ENCODE peak calls at places on chromosomes 6 and 20, in seven cellular contexts. F is H9, E is neuronal stem cell, D is H1, R is mesendoderm, H is trophoblast cell, Y is IMR-90. B is an unnamed sample.

GRCh38 chr6:107348224-107348623 is 111.1 kb downstream of the PDSS2 start:
- DNase-seq in F (no peak), R (no peak), E (no peak), D (no peak), H (no peak), Y (peak), B (peak)

GRCh38 chr20:20743511-20744169 is 31.2 kb upstream of the RALGAPA2 start:
- DNase-seq in F (peak), D (no peak), E (peak), Y (no peak), H (no peak), R (peak), B (peak)

GRCh38 chr6:14921878-14922277 is 324.0 kb upstream of the JARID2 start:
- DNase-seq in H (peak), F (no peak), Y (no peak), R (no peak), D (no peak), E (peak), B (peak)

GRCh38 chr6:119742188-119742803 is 392.7 kb upstream of the MAN1A1 start:
- DNase-seq in E (peak), F (peak), R (peak), D (no peak), H (peak), Y (peak), B (peak)

GRCh38 chr6:83199173-83199864 is 6.2 kb downstream of the RWDD2A start:
- DNase-seq in D (no peak), E (no peak), R (no peak), H (no peak), F (no peak), Y (no peak), B (no peak)

GRCh38 chr20:3080939-3081388 is 3.6 kb downstream of the AVP start:
- DNase-seq in F (no peak), E (no peak), Y (peak), H (no peak), D (no peak), R (no peak), B (no peak)

GRCh38 chr6:122696853-122697252 is 82.7 kb upstream of the FABP7 start:
- DNase-seq in F (no peak), Y (peak), E (no peak), D (no peak), H (no peak), R (peak), B (peak)

GRCh38 chr6:157139054-157139708 is 184.1 kb downstream of the TMEM242 start:
- DNase-seq in D (no peak), Y (no peak), H (peak), E (no peak), F (peak), R (peak), B (no peak)

GRCh38 chr6:53023323-53023722 is 28.2 kb upstream of the GSTA4 start:
- DNase-seq in F (no peak), R (no peak), E (no peak), Y (no peak), D (no peak), H (no peak), B (no peak)

GRCh38 chr6:147135211-147135672 is 69.0 kb upstream of the STXBP5 start:
- DNase-seq in R (no peak), D (no peak), E (no peak), F (no peak), Y (peak), H (peak), B (peak)

GRCh38 chr20:25296094-25297093 is 48.5 kb downstream of the PYGB start:
- DNase-seq in E (no peak), Y (peak), D (no peak), R (peak), H (peak), F (no peak), B (no peak)

GRCh38 chr6:128069180-128069579 is 168.3 kb upstream of the THEMIS start:
- DNase-seq in E (no peak), H (no peak), F (no peak), R (no peak), Y (peak), D (no peak), B (no peak)

GRCh38 chr6:5892669-5893068 is 114.1 kb downstream of the NRN1 start:
- DNase-seq in R (no peak), E (no peak), D (no peak), F (no peak), Y (no peak), H (no peak), B (no peak)

GRCh38 chr6:94501546-94501945 is 1075.8 kb upstream of the MANEA start:
- DNase-seq in F (no peak), D (no peak), E (no peak), H (no peak), R (no peak), Y (no peak), B (peak)

GRCh38 chr6:109925060-109925459 is 53.1 kb upstream of the GPR6 start:
- DNase-seq in Y (no peak), E (no peak), H (no peak), F (no peak), R (no peak), D (no peak), B (peak)

GRCh38 chr6:170049641-170050491 is 241.0 kb downstream of the DLL1 start:
- DNase-seq in D (no peak), H (peak), F (no peak), E (no peak), Y (peak), R (no peak), B (peak)

GRCh38 chr6:114580882-114581281 is 238.1 kb upstream of the HS3ST5 start:
- DNase-seq in F (no peak), R (no peak), E (no peak), Y (no peak), D (no peak), H (peak), B (no peak)

DNA sequence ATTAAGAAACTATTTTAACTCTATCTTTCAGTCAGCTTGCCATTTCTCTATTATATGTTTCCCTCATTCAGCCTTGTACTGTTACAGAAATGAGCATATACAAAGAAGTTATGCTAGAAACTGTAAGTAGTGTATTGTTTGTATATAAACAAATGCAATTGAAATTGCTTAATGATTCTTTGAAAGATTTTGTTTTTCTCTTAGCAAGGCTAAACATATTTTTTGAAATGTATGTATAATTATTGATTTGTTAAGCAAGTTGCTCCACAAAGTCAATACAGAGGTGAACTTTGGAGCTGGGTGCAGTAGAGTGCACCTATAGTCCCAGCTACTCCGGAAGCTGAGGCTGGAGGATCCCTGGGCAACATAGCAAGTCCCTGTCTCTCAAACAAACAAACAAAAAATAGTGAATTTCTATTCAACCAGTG is 253.6 kb downstream of the RNGTT start:
- DNase-seq in R (no peak), F (no peak), H (no peak), E (no peak), D (no peak), Y (no peak), B (no peak)
- H2BK5ac ChIP-seq in R (no peak), F (no peak), H (no peak), E (no peak), D (no peak), Y (no peak), B (no peak)

DNA sequence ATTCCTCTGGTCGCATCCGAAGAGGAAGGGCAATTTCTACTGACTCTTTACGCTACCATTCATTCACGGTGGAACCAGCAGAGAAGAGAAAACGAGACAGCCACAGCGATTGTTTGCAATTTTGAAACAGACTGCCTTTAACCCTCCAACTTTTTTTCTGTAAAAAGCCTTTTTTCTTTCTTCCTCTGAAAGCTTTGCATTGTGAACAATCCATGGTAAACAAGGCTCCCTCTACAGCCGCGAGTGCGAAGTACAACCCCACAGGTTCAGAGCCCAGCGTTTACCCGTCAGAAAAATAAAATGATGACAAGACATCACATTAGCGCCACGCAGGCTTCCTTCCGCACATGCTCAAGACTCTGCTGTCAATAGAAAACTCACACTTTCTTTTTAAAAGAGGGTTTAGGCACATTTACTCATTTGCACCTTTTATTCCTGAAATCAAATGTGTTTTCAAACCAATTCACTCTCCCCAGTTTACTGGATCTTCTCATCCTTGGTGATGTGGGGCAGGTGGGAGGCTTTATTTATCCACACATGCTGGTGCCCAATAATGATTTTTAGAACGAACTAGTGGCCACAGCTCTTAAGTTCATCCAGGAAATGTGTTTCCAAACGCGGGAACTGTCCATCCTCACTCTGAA is 99.9 kb downstream of the NOL4L start:
- DNase-seq in E (peak), R (peak), Y (peak), H (peak), F (peak), D (no peak), B (peak)
- H2BK5ac ChIP-seq in E (no peak), R (no peak), Y (peak), H (peak), F (no peak), D (no peak), B (no peak)

GRCh38 chr20:7214081-7214740 is 446.7 kb downstream of the BMP2 start:
- DNase-seq in R (peak), Y (no peak), H (no peak), E (peak), D (peak), F (peak), B (no peak)
- H2BK5ac ChIP-seq in R (no peak), Y (no peak), H (no peak), E (no peak), D (peak), F (no peak), B (no peak)

DNA sequence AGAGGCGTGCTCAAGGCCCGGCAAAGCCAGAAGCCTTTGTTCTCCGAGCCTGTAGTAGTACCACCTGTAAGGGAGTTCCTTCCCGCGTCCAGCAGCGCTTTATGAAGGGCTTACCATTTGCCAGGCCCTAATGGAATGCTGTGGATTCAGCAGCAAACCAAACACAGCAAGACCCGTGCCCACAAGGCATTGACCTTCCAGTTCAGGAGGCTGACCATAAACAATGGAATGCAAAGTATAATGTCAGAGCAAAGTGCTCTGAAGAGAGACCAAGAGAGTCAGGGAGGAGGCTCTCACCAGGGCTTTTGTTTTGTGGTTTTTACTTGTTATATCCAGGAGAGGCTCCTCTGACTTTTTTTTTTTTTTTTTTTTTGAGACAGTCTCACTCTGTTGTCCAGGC is 209.8 kb downstream of the ZMYND8 start:
- DNase-seq in R (no peak), E (no peak), D (no peak), H (no peak), Y (peak), F (no peak), B (peak)
- H2BK5ac ChIP-seq in R (no peak), E (no peak), D (no peak), H (no peak), Y (no peak), F (no peak), B (no peak)

GRCh38 chr6:63316113-63316512 is 3.7 kb downstream of the LGSN start:
- DNase-seq in H (no peak), R (no peak), E (no peak), Y (no peak), D (no peak), F (no peak), B (no peak)

GRCh38 chr6:63317641-63318040 is 2.1 kb downstream of the LGSN start:
- DNase-seq in R (no peak), H (no peak), F (no peak), Y (no peak), D (no peak), E (no peak), B (no peak)

GRCh38 chr6:63319911-63320310 is at the start of gene LGSN:
- DNase-seq in H (peak), E (no peak), Y (no peak), D (no peak), R (peak), F (no peak), B (no peak)
- H2BK5ac ChIP-seq in H (no peak), E (no peak), Y (no peak), D (no peak), R (no peak), F (no peak), B (no peak)

DNA sequence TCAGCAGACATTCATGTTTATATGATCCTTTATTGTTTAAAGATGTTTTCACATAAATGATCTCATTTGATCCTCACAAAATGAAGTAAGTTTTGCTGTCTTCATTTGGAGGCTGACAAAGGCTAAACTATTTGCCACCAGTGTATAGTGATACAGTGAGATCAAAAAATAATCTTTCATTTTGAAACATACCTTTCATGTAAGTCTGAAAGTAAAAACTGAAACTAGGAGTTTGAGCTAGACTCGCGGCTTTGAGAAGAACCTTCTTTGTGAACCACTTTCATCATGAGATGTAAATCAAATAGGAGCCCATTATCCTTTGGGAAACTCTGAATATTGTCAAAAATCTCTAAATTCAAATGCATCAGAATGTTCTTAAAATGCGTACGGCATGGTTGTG is 40.3 kb upstream of the SPTLC3 start:
- DNase-seq in R (no peak), F (no peak), D (no peak), E (no peak), H (peak), Y (no peak), B (no peak)
- H2BK5ac ChIP-seq in R (no peak), F (no peak), D (no peak), E (no peak), H (no peak), Y (no peak), B (no peak)

B was measured in mesenchymal stem cell.